ENCODE peak calls at places on chromosomes 4 and X, in six cellular contexts. W, O, A, B, R and I are unnamed samples. For H3K4me1, the result is how much of the 10 kb centered on the place peaks cover.

GRCh38 chrX:155893513-155893912 is 12.4 kb downstream of the VAMP7 start:
- DNase-seq in O (no peak), R (no peak), B (no peak), W (no peak), A (no peak), I (no peak)

GRCh38 chr4:84263415-84263814 is 235.7 kb downstream of the NKX6-1 start:
- DNase-seq in B (no peak), A (no peak), W (no peak), O (no peak), R (no peak), I (no peak)

GRCh38 chrX:132716006-132716405 is 227.2 kb upstream of the MBNL3 start:
- DNase-seq in O (no peak), A (no peak), B (no peak), W (no peak), R (no peak), I (no peak)

GRCh38 chrX:42837747-42838146 is 59.8 kb upstream of the PPP1R2C start:
- DNase-seq in A (no peak), W (no peak), O (no peak), R (no peak), B (no peak), I (no peak)

GRCh38 chr4:57104706-57105560 is 5.3 kb downstream of the IGFBP7 start:
- DNase-seq in O (no peak), B (no peak), W (no peak), A (no peak), R (no peak), I (no peak)

GRCh38 chr4:76232681-76233080 is 18.8 kb upstream of the FAM47E start:
- DNase-seq in O (no peak), R (no peak), A (no peak), W (no peak), B (no peak), I (no peak)

GRCh38 chr4:48693856-48694574 is 86.1 kb downstream of the FRYL start:
- DNase-seq in R (no peak), B (no peak), W (no peak), A (no peak), O (no peak), I (no peak)

GRCh38 chr4:159446266-159446976 is 343.5 kb downstream of the RAPGEF2 start:
- DNase-seq in A (peak), O (no peak), B (peak), R (peak), W (no peak), I (peak)

GRCh38 chrX:145405012-145405411 is 157.7 kb downstream of the SPANXN1 start:
- DNase-seq in A (peak), O (no peak), B (peak), W (no peak), R (no peak), I (no peak)

GRCh38 chr4:92636038-92636825 is 332.5 kb downstream of the GRID2 start:
- DNase-seq in O (no peak), A (no peak), W (no peak), R (no peak), B (no peak), I (no peak)

GRCh38 chrX:65586491-65586890 is 51.9 kb upstream of the LAS1L start:
- DNase-seq in A (no peak), O (no peak), B (no peak), R (no peak), W (no peak), I (no peak)

GRCh38 chrX:16114640-16115039 is 8.7 kb upstream of the GRPR start:
- DNase-seq in W (no peak), R (no peak), B (no peak), A (no peak), O (no peak), I (no peak)

GRCh38 chr4:185671496-185671895 is 136.2 kb upstream of the PDLIM3 start:
- DNase-seq in O (no peak), R (no peak), A (no peak), B (no peak), W (no peak), I (no peak)

GRCh38 chrX:54509401-54509800 is 13.4 kb upstream of the FGD1 start:
- DNase-seq in A (no peak), B (no peak), W (no peak), O (no peak), R (no peak), I (no peak)

GRCh38 chr4:108291137-108291536 is 122.4 kb upstream of the LEF1 start:
- DNase-seq in R (no peak), W (no peak), A (no peak), O (no peak), B (no peak), I (no peak)

DNA sequence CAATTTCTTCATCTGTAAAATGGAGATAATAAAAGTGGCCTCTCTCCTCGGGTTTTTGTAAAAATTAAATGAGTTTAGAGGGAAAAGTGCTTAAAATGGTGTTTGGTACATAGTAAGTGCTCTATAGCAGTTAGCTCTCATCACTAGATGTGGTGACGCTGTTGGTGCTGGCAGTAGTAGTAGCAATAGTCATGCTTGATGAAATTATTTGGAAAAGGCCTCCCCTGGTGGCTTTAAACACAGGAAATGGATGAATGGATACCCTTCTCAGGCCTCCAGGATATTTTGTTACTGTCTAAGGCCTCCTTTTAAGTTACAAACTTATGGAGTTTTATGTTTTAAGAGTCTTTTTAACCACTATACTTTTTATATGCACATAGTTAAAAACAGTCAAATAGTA is 142.9 kb downstream of the CBR4 start:
- DNase-seq in A (no peak), B (no peak), W (no peak), O (no peak), R (no peak), I (no peak)
- H3K4me1 ChIP-seq in A (under half), B (under half), W (under half), O (under half), R (under half), I (under half)

DNA sequence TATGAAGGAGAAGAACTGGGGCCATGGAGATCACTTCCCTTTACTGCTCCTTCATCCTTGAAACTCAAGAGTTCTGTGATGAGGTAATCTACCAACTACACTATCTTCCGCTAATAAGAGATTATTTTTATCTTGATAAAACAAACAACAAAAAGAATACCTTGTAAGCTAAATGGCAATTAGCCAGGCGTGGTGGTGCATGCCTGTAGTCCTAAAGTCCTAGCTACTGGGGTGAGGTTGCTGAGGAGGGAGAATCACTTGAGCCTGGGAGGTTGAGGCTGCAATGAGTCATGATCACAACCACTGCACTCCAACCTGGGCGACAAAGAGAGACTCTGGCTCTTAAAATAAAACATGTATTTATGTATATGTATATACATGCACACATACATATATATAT is 47.4 kb downstream of the HAUS3 start:
- DNase-seq in W (no peak), O (no peak), A (no peak), R (no peak), B (no peak), I (no peak)
- H3K4me1 ChIP-seq in W (under half), O (under half), A (under half), R (under half), B (under half), I (under half)

GRCh38 chr4:1855334-1856070 is 454 bp downstream of the LETM1 start:
- DNase-seq in A (no peak), B (no peak), R (no peak), W (no peak), O (no peak), I (no peak)

GRCh38 chr4:1854752-1855151 is 1.2 kb downstream of the LETM1 start:
- DNase-seq in W (no peak), O (no peak), B (no peak), R (no peak), A (no peak), I (no peak)

GRCh38 chr4:1851575-1852415 is 4.2 kb downstream of the LETM1 start:
- DNase-seq in A (no peak), W (no peak), R (no peak), B (no peak), O (no peak), I (no peak)

GRCh38 chr4:1851160-1851559 is 4.8 kb downstream of the LETM1 start:
- DNase-seq in W (no peak), A (no peak), O (no peak), R (no peak), B (no peak), I (no peak)

GRCh38 chr4:1852904-1853623 is 2.9 kb downstream of the LETM1 start:
- DNase-seq in R (no peak), A (no peak), O (no peak), W (no peak), B (no peak), I (no peak)
- H3K4me1 ChIP-seq in R (under half), A (under half), O (half or more), W (under half), B (under half), I (under half)

GRCh38 chrX:1477801-1478458 is 25.2 kb upstream of the ASMTL start:
- DNase-seq in A (no peak), B (no peak), W (peak), R (no peak), O (peak), I (no peak)
- H3K4me1 ChIP-seq in A (under half), B (under half), W (under half), R (under half), O (under half), I (under half)

GRCh38 chr4:118973295-118973694 is 84.6 kb downstream of the SYNPO2 start:
- DNase-seq in A (no peak), W (no peak), B (no peak), R (no peak), O (no peak), I (no peak)
- H3K4me1 ChIP-seq in A (under half), W (under half), B (under half), R (under half), O (under half), I (under half)

GRCh38 chr4:87270144-87270543 is 49.7 kb upstream of the KLHL8 start:
- DNase-seq in B (peak), O (no peak), W (no peak), R (peak), A (no peak), I (no peak)
- H3K4me1 ChIP-seq in B (under half), O (under half), W (under half), R (under half), A (under half), I (under half)